ENCODE peak calls at places on chromosomes 12 and 14, in ten cellular contexts. One of them, this sample, is unnamed.

GRCh38 chr12:130141105-130141504 is 21.2 kb upstream of the FZD10 start:
- DNase-seq in cardiac fibroblast: no peak
- DNase-seq in left ventricle myocardium inferior: no peak
- DNase-seq in astrocyte: no peak
- DNase-seq in neural progenitor cell: no peak
- DNase-seq in foreskin fibroblast: no peak
- DNase-seq in GM12878: no peak
- DNase-seq in fibroblast of the aortic adventitia: no peak
- DNase-seq in heart left ventricle: no peak
- DNase-seq in prostate gland: no peak
- DNase-seq in this sample: no peak

GRCh38 chr12:18224745-18225144 is 36.6 kb upstream of the PIK3C2G start:
- DNase-seq in cardiac fibroblast: peak
- DNase-seq in left ventricle myocardium inferior: no peak
- DNase-seq in astrocyte: peak
- DNase-seq in neural progenitor cell: peak
- DNase-seq in foreskin fibroblast: no peak
- DNase-seq in GM12878: no peak
- DNase-seq in fibroblast of the aortic adventitia: peak
- DNase-seq in heart left ventricle: no peak
- DNase-seq in prostate gland: no peak
- DNase-seq in this sample: peak

GRCh38 chr14:104708606-104709268 is 15.3 kb upstream of the ADSS1 start:
- DNase-seq in cardiac fibroblast: peak
- DNase-seq in left ventricle myocardium inferior: peak
- DNase-seq in astrocyte: no peak
- DNase-seq in neural progenitor cell: peak
- DNase-seq in foreskin fibroblast: peak
- DNase-seq in GM12878: no peak
- DNase-seq in fibroblast of the aortic adventitia: peak
- DNase-seq in heart left ventricle: peak
- DNase-seq in prostate gland: peak
- DNase-seq in this sample: peak

GRCh38 chr12:76065917-76066316 is 18.6 kb downstream of the NAP1L1 start:
- DNase-seq in cardiac fibroblast: no peak
- DNase-seq in left ventricle myocardium inferior: no peak
- DNase-seq in astrocyte: no peak
- DNase-seq in neural progenitor cell: no peak
- DNase-seq in foreskin fibroblast: no peak
- DNase-seq in GM12878: no peak
- DNase-seq in fibroblast of the aortic adventitia: no peak
- DNase-seq in heart left ventricle: no peak
- DNase-seq in prostate gland: no peak
- DNase-seq in this sample: no peak

GRCh38 chr12:131452444-131452860 is 258.4 kb upstream of the SFSWAP start:
- DNase-seq in cardiac fibroblast: no peak
- DNase-seq in left ventricle myocardium inferior: no peak
- DNase-seq in astrocyte: no peak
- DNase-seq in neural progenitor cell: peak
- DNase-seq in foreskin fibroblast: no peak
- DNase-seq in GM12878: no peak
- DNase-seq in fibroblast of the aortic adventitia: no peak
- DNase-seq in heart left ventricle: no peak
- DNase-seq in prostate gland: no peak
- DNase-seq in this sample: no peak

GRCh38 chr14:80522936-80523335 is 311.6 kb upstream of the DIO2 start:
- DNase-seq in cardiac fibroblast: peak
- DNase-seq in left ventricle myocardium inferior: no peak
- DNase-seq in astrocyte: no peak
- DNase-seq in neural progenitor cell: no peak
- DNase-seq in foreskin fibroblast: peak
- DNase-seq in GM12878: no peak
- DNase-seq in fibroblast of the aortic adventitia: peak
- DNase-seq in heart left ventricle: no peak
- DNase-seq in prostate gland: no peak
- DNase-seq in this sample: peak

GRCh38 chr14:90756755-90757345 is 59.4 kb downstream of the TTC7B start:
- DNase-seq in cardiac fibroblast: no peak
- DNase-seq in left ventricle myocardium inferior: no peak
- DNase-seq in astrocyte: no peak
- DNase-seq in neural progenitor cell: peak
- DNase-seq in foreskin fibroblast: no peak
- DNase-seq in GM12878: no peak
- DNase-seq in fibroblast of the aortic adventitia: no peak
- DNase-seq in heart left ventricle: no peak
- DNase-seq in prostate gland: peak
- DNase-seq in this sample: no peak

GRCh38 chr14:31785574-31785973 is 224.4 kb downstream of the NUBPL start:
- DNase-seq in cardiac fibroblast: no peak
- DNase-seq in left ventricle myocardium inferior: no peak
- DNase-seq in astrocyte: no peak
- DNase-seq in neural progenitor cell: no peak
- DNase-seq in foreskin fibroblast: no peak
- DNase-seq in GM12878: no peak
- DNase-seq in fibroblast of the aortic adventitia: no peak
- DNase-seq in heart left ventricle: no peak
- DNase-seq in prostate gland: no peak
- DNase-seq in this sample: no peak

GRCh38 chr12:130026608-130027176 is 122.9 kb upstream of the TMEM132D start:
- DNase-seq in cardiac fibroblast: peak
- DNase-seq in left ventricle myocardium inferior: no peak
- DNase-seq in astrocyte: no peak
- DNase-seq in neural progenitor cell: peak
- DNase-seq in foreskin fibroblast: no peak
- DNase-seq in GM12878: no peak
- DNase-seq in fibroblast of the aortic adventitia: no peak
- DNase-seq in heart left ventricle: no peak
- DNase-seq in prostate gland: peak
- DNase-seq in this sample: peak

GRCh38 chr14:68633131-68633991 is 159.5 kb downstream of the ZFP36L1 start:
- DNase-seq in cardiac fibroblast: peak
- DNase-seq in left ventricle myocardium inferior: peak
- DNase-seq in astrocyte: no peak
- DNase-seq in neural progenitor cell: no peak
- DNase-seq in foreskin fibroblast: no peak
- DNase-seq in GM12878: no peak
- DNase-seq in fibroblast of the aortic adventitia: peak
- DNase-seq in heart left ventricle: peak
- DNase-seq in prostate gland: no peak
- DNase-seq in this sample: peak

GRCh38 chr12:11482955-11483354 is 87.6 kb upstream of the PRB2 start:
- DNase-seq in cardiac fibroblast: peak
- DNase-seq in left ventricle myocardium inferior: no peak
- DNase-seq in astrocyte: peak
- DNase-seq in neural progenitor cell: no peak
- DNase-seq in foreskin fibroblast: peak
- DNase-seq in GM12878: no peak
- DNase-seq in fibroblast of the aortic adventitia: peak
- DNase-seq in heart left ventricle: no peak
- DNase-seq in prostate gland: no peak
- DNase-seq in this sample: peak

DNA sequence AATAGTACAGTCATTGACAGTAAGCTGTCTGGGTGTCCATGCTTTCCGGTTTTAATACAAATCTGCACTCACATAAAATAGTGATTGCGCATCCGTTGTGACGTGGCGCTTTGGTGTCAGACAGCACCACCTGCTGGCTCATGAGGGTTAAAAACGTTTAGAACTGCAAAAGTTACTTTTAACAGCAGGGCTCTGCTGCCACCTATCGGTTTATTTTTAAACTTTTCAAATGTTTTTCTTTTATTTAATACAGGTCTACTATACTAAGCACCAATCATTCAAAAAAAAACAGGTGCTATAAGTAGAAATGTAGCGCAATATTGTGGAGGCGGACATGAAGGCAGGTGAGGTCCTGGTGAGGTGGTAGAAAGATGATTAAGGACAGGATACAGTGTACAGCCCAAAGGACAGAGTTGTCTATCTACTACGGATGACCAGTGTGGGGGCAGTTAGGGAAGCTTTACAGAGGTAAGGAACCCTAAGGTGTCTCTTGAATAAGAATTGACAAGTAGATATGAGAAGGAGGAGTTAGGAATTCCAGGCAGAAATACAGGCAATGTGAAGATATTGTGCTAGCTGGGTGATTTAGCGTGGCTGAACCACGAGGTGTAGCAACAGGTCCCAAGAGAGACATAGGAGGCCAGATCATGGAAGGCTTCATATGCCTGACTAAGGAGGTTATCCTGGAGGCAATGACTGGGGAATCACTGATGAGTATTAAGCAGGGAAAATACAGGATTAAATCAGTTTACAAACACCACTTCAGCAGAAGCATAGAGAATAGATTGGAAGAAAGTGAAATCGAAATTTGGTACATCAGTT is 91.5 kb upstream of the PRB2 start:
- DNase-seq in cardiac fibroblast: peak
- DNase-seq in left ventricle myocardium inferior: peak
- DNase-seq in astrocyte: peak
- DNase-seq in neural progenitor cell: peak
- DNase-seq in foreskin fibroblast: peak
- DNase-seq in GM12878: peak
- DNase-seq in fibroblast of the aortic adventitia: peak
- DNase-seq in heart left ventricle: peak
- DNase-seq in prostate gland: peak
- DNase-seq in this sample: peak
- H3K4me3 ChIP-seq in cardiac fibroblast: no peak
- H3K4me3 ChIP-seq in left ventricle myocardium inferior: no peak
- H3K4me3 ChIP-seq in astrocyte: no peak
- H3K4me3 ChIP-seq in neural progenitor cell: no peak
- H3K4me3 ChIP-seq in foreskin fibroblast: no peak
- H3K4me3 ChIP-seq in GM12878: no peak
- H3K4me3 ChIP-seq in fibroblast of the aortic adventitia: no peak
- H3K4me3 ChIP-seq in heart left ventricle: no peak
- H3K4me3 ChIP-seq in prostate gland: no peak
- H3K4me3 ChIP-seq in this sample: no peak

GRCh38 chr12:115636546-115636945 is 640.9 kb downstream of the MED13L start:
- DNase-seq in cardiac fibroblast: no peak
- DNase-seq in left ventricle myocardium inferior: no peak
- DNase-seq in astrocyte: peak
- DNase-seq in neural progenitor cell: no peak
- DNase-seq in foreskin fibroblast: no peak
- DNase-seq in GM12878: no peak
- DNase-seq in fibroblast of the aortic adventitia: no peak
- DNase-seq in heart left ventricle: no peak
- DNase-seq in prostate gland: no peak
- DNase-seq in this sample: no peak
- TF ChIP-seq CTCF in cardiac fibroblast: no peak
- TF ChIP-seq CTCF in left ventricle myocardium inferior: no peak
- TF ChIP-seq CTCF in astrocyte: no peak
- TF ChIP-seq CTCF in neural progenitor cell: no peak
- TF ChIP-seq CTCF in foreskin fibroblast: no peak
- TF ChIP-seq CTCF in GM12878: no peak
- TF ChIP-seq CTCF in fibroblast of the aortic adventitia: no peak
- TF ChIP-seq CTCF in heart left ventricle: no peak
- TF ChIP-seq CTCF in prostate gland: no peak
- TF ChIP-seq CTCF in this sample: no peak

GRCh38 chr12:50533203-50533584 is 28.4 kb downstream of the DIP2B start:
- DNase-seq in cardiac fibroblast: no peak
- DNase-seq in left ventricle myocardium inferior: no peak
- DNase-seq in astrocyte: no peak
- DNase-seq in neural progenitor cell: no peak
- DNase-seq in foreskin fibroblast: no peak
- DNase-seq in GM12878: no peak
- DNase-seq in fibroblast of the aortic adventitia: no peak
- DNase-seq in heart left ventricle: no peak
- DNase-seq in prostate gland: no peak
- DNase-seq in this sample: no peak
- H3K4me3 ChIP-seq in cardiac fibroblast: no peak
- H3K4me3 ChIP-seq in left ventricle myocardium inferior: no peak
- H3K4me3 ChIP-seq in astrocyte: no peak
- H3K4me3 ChIP-seq in neural progenitor cell: no peak
- H3K4me3 ChIP-seq in foreskin fibroblast: no peak
- H3K4me3 ChIP-seq in GM12878: no peak
- H3K4me3 ChIP-seq in fibroblast of the aortic adventitia: no peak
- H3K4me3 ChIP-seq in heart left ventricle: no peak
- H3K4me3 ChIP-seq in prostate gland: no peak
- H3K4me3 ChIP-seq in this sample: no peak

GRCh38 chr14:57865066-57865449 is 834 bp downstream of the SLC35F4 start:
- DNase-seq in cardiac fibroblast: no peak
- DNase-seq in left ventricle myocardium inferior: no peak
- DNase-seq in astrocyte: no peak
- DNase-seq in neural progenitor cell: no peak
- DNase-seq in foreskin fibroblast: no peak
- DNase-seq in GM12878: no peak
- DNase-seq in fibroblast of the aortic adventitia: no peak
- DNase-seq in heart left ventricle: no peak
- DNase-seq in prostate gland: no peak
- DNase-seq in this sample: no peak

GRCh38 chr14:57866199-57866755 is 385 bp upstream of the SLC35F4 start:
- DNase-seq in cardiac fibroblast: no peak
- DNase-seq in left ventricle myocardium inferior: no peak
- DNase-seq in astrocyte: no peak
- DNase-seq in neural progenitor cell: peak
- DNase-seq in foreskin fibroblast: no peak
- DNase-seq in GM12878: no peak
- DNase-seq in fibroblast of the aortic adventitia: no peak
- DNase-seq in heart left ventricle: no peak
- DNase-seq in prostate gland: no peak
- DNase-seq in this sample: no peak

GRCh38 chr14:57863471-57863870 is 2.4 kb downstream of the SLC35F4 start:
- DNase-seq in cardiac fibroblast: no peak
- DNase-seq in left ventricle myocardium inferior: no peak
- DNase-seq in astrocyte: no peak
- DNase-seq in neural progenitor cell: no peak
- DNase-seq in foreskin fibroblast: no peak
- DNase-seq in GM12878: no peak
- DNase-seq in fibroblast of the aortic adventitia: no peak
- DNase-seq in heart left ventricle: no peak
- DNase-seq in prostate gland: no peak
- DNase-seq in this sample: no peak

GRCh38 chr14:57869530-57870088 is 3.7 kb upstream of the SLC35F4 start:
- DNase-seq in cardiac fibroblast: no peak
- DNase-seq in left ventricle myocardium inferior: no peak
- DNase-seq in astrocyte: no peak
- DNase-seq in neural progenitor cell: no peak
- DNase-seq in foreskin fibroblast: no peak
- DNase-seq in GM12878: no peak
- DNase-seq in fibroblast of the aortic adventitia: no peak
- DNase-seq in heart left ventricle: no peak
- DNase-seq in prostate gland: no peak
- DNase-seq in this sample: no peak

DNA sequence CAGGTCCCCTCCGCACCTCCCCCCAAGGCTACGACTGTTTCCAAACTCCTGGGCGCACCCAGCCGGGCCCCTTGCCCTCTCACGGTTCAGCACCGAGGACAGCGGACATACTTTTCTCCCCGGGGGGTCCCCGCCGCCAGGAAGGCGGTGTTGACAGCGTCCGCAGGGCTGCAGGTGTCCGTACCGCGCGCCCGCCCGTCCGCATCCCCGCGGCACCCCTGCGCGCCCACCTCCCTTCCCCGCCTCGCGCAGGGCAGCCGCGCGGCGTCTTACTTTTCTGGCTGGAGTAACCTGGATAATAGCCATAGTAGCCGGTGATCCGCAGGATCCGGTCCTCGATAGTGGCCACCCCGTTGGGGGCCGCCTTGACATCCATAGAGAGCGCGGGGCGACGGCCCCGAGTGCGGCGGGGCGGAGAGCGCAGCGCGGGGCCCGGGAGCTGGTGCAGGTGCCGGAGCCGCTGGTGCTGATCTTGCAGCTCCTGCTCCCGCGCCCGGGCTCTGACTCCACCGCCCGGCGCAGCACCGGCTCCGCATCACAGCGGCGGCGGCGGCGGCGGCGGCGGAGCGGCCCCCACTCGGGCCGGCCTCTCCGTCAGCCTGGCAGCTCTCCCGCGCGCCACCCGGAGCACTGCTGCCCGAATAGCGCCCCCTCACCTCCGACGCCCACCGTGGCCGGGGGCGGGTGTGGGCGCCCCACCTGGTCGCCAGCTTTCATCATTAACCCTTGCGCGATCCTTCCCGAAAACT is at the start of gene SLC35F4:
- DNase-seq in cardiac fibroblast: no peak
- DNase-seq in left ventricle myocardium inferior: no peak
- DNase-seq in astrocyte: no peak
- DNase-seq in neural progenitor cell: peak
- DNase-seq in foreskin fibroblast: no peak
- DNase-seq in GM12878: no peak
- DNase-seq in fibroblast of the aortic adventitia: peak
- DNase-seq in heart left ventricle: no peak
- DNase-seq in prostate gland: no peak
- DNase-seq in this sample: peak
- TF ChIP-seq CTCF in cardiac fibroblast: no peak
- TF ChIP-seq CTCF in left ventricle myocardium inferior: no peak
- TF ChIP-seq CTCF in astrocyte: no peak
- TF ChIP-seq CTCF in neural progenitor cell: peak
- TF ChIP-seq CTCF in foreskin fibroblast: no peak
- TF ChIP-seq CTCF in GM12878: no peak
- TF ChIP-seq CTCF in fibroblast of the aortic adventitia: no peak
- TF ChIP-seq CTCF in heart left ventricle: no peak
- TF ChIP-seq CTCF in prostate gland: no peak
- TF ChIP-seq CTCF in this sample: no peak